ENCODE peak calls at places on chromosome 16, in five cellular contexts. P, Z, J, H and S are unnamed samples.

GRCh38 chr16:2015117-2015946 is 4.3 kb upstream of the NPW start:
- DNase-seq in J (no peak), P (peak), H (no peak), Z (no peak), S (peak)

GRCh38 chr16:68744744-68745280 is 7.7 kb downstream of the CDH1 start:
- DNase-seq in Z (no peak), P (peak), J (no peak), H (no peak), S (peak)

GRCh38 chr16:72241930-72242329 is 70.0 kb upstream of the PMFBP1 start:
- DNase-seq in J (peak), H (peak), P (peak), Z (no peak), S (peak)

GRCh38 chr16:56247808-56248207 is 56.5 kb downstream of the GNAO1 start:
- DNase-seq in Z (no peak), J (no peak), H (no peak), P (no peak), S (no peak)

GRCh38 chr16:85823328-85823920 is 23.9 kb downstream of the COX4I1 start:
- DNase-seq in J (no peak), H (no peak), Z (no peak), P (no peak), S (no peak)

GRCh38 chr16:87561200-87562105 is 40.9 kb upstream of the JPH3 start:
- DNase-seq in Z (no peak), J (no peak), P (no peak), H (no peak), S (no peak)

GRCh38 chr16:52184336-52184735 is 362.6 kb downstream of the TOX3 start:
- DNase-seq in J (no peak), P (no peak), Z (no peak), H (no peak), S (no peak)

GRCh38 chr16:9144106-9144505 is 52.7 kb downstream of the HAPSTR1 start:
- DNase-seq in H (no peak), Z (no peak), P (no peak), J (no peak), S (no peak)

GRCh38 chr16:1762196-1762878 is 9.0 kb downstream of the NME3 start:
- DNase-seq in H (no peak), J (no peak), Z (no peak), P (no peak), S (no peak)

GRCh38 chr16:85555549-85556455 is 57.3 kb upstream of the GSE1 start:
- DNase-seq in P (peak), H (no peak), Z (no peak), J (peak), S (no peak)

GRCh38 chr16:84020353-84020752 is 22.2 kb downstream of the SLC38A8 start:
- DNase-seq in J (no peak), P (no peak), Z (no peak), H (no peak), S (no peak)

GRCh38 chr16:31356566-31357323 is 1.8 kb downstream of the ITGAX start:
- DNase-seq in P (no peak), J (no peak), H (no peak), Z (no peak), S (no peak)

GRCh38 chr16:67539691-67540635 is 11.3 kb downstream of the RIPOR1 start:
- DNase-seq in J (no peak), Z (no peak), P (no peak), H (no peak), S (no peak)

GRCh38 chr16:67930678-67931211 is 917 bp downstream of the CTRL start:
- DNase-seq in J (no peak), P (no peak), H (no peak), Z (no peak), S (no peak)

GRCh38 chr16:68445458-68445857 is 2.9 kb downstream of the SMPD3 start:
- DNase-seq in J (peak), Z (no peak), H (peak), P (peak), S (peak)

GRCh38 chr16:75025766-75026165 is 26.9 kb downstream of the ZNRF1 start:
- DNase-seq in Z (no peak), P (no peak), J (no peak), H (no peak), S (no peak)

GRCh38 chr16:84088695-84089395 is 27.9 kb downstream of the MBTPS1 start:
- DNase-seq in J (no peak), P (peak), H (no peak), Z (no peak), S (no peak)

GRCh38 chr16:7601100-7601499 is 268.5 kb downstream of the RBFOX1 start:
- DNase-seq in P (no peak), Z (no peak), J (no peak), H (no peak), S (no peak)

GRCh38 chr16:66858740-66859396 is 14.7 kb downstream of the CA7 start:
- DNase-seq in Z (no peak), P (no peak), J (peak), H (no peak), S (peak)

GRCh38 chr16:2343211-2343610 is 2.7 kb upstream of the ABCA3 start:
- DNase-seq in J (no peak), H (no peak), P (no peak), Z (no peak), S (no peak)

GRCh38 chr16:65728172-65728571 is 606.3 kb upstream of the CDH11 start:
- DNase-seq in P (no peak), Z (no peak), J (no peak), H (no peak), S (no peak)

GRCh38 chr16:9258423-9259051 is 167.1 kb downstream of the HAPSTR1 start:
- DNase-seq in P (peak), H (peak), J (peak), Z (no peak), S (peak)

GRCh38 chr16:397736-398332 is 835 bp downstream of the NME4 start:
- DNase-seq in P (peak), H (peak), Z (no peak), J (no peak), S (peak)

GRCh38 chr16:31487720-31488629 is 5.1 kb downstream of the SLC5A2 start:
- DNase-seq in P (peak), H (peak), J (no peak), Z (no peak), S (peak)

GRCh38 chr16:48426244-48427135 is 41.3 kb upstream of the SIAH1 start:
- DNase-seq in Z (no peak), J (no peak), H (no peak), P (no peak), S (no peak)

GRCh38 chr16:19218581-19218980 is 50.5 kb downstream of the SYT17 start:
- DNase-seq in Z (no peak), H (no peak), P (no peak), J (no peak), S (no peak)

GRCh38 chr16:58121132-58121531 is 8.0 kb downstream of the CFAP20 start:
- DNase-seq in P (no peak), J (no peak), Z (no peak), H (no peak), S (peak)

GRCh38 chr16:67542464-67542863 is 13.8 kb downstream of the RIPOR1 start:
- DNase-seq in J (peak), Z (no peak), H (no peak), P (peak), S (peak)

GRCh38 chr16:50602531-50603205 is 54.5 kb downstream of the NKD1 start:
- DNase-seq in H (no peak), Z (no peak), J (no peak), P (no peak), S (peak)

GRCh38 chr16:31477220-31478216 is 5.4 kb upstream of the SLC5A2 start:
- DNase-seq in H (no peak), J (no peak), P (peak), Z (no peak), S (no peak)

GRCh38 chr16:68764866-68765265 is 27.8 kb downstream of the CDH1 start:
- DNase-seq in H (no peak), Z (no peak), J (no peak), P (no peak), S (no peak)

GRCh38 chr16:77336637-77337036 is 98.2 kb downstream of the ADAMTS18 start:
- DNase-seq in J (no peak), H (no peak), P (no peak), Z (no peak), S (no peak)

GRCh38 chr16:8935989-8936388 is 27.7 kb downstream of the USP7 start:
- DNase-seq in P (peak), J (no peak), Z (no peak), H (no peak), S (no peak)

GRCh38 chr16:4081577-4082021 is 34.6 kb downstream of the ADCY9 start:
- DNase-seq in H (no peak), J (no peak), P (no peak), Z (no peak), S (no peak)

GRCh38 chr16:50273888-50274770 is 7.8 kb downstream of the ADCY7 start:
- DNase-seq in Z (no peak), H (no peak), J (no peak), P (no peak), S (no peak)

GRCh38 chr16:84557059-84557458 is 52.6 kb upstream of the MEAK7 start:
- DNase-seq in P (no peak), H (no peak), J (no peak), Z (no peak), S (no peak)

GRCh38 chr16:77234611-77235010 is 35.4 kb downstream of the SYCE1L start:
- DNase-seq in Z (no peak), P (no peak), J (no peak), H (no peak), S (peak)